ENCODE peak calls at places on chromosome 12, in six cellular contexts. One of them, this sample, is unnamed.

GRCh38 chr12:90826031-90826430 is 128.9 kb downstream of the CCER1 start:
- DNase-seq in KBM-7: no peak
- DNase-seq in A549: no peak
- DNase-seq in myocyte: peak; percentile 65
- DNase-seq in iris pigment epithelial cell: no peak
- DNase-seq in kidney: no peak
- DNase-seq in this sample: no peak

GRCh38 chr12:95701275-95701674 is 89.3 kb downstream of the NTN4 start:
- DNase-seq in KBM-7: no peak
- DNase-seq in iris pigment epithelial cell: peak; percentile 3
- DNase-seq in myocyte: peak; percentile 4
- DNase-seq in kidney: no peak
- DNase-seq in A549: no peak
- DNase-seq in this sample: peak; percentile 37

GRCh38 chr12:64773386-64773785 is 14.2 kb upstream of the GNS start:
- DNase-seq in kidney: no peak
- DNase-seq in KBM-7: no peak
- DNase-seq in myocyte: no peak
- DNase-seq in A549: no peak
- DNase-seq in iris pigment epithelial cell: no peak
- DNase-seq in this sample: no peak

GRCh38 chr12:49548822-49549648 is 10.2 kb downstream of the KCNH3 start:
- DNase-seq in iris pigment epithelial cell: peak; percentile 20
- DNase-seq in kidney: no peak
- DNase-seq in A549: no peak
- DNase-seq in myocyte: no peak
- DNase-seq in KBM-7: no peak
- DNase-seq in this sample: peak; percentile 53

GRCh38 chr12:42969357-42969756 is 379.8 kb upstream of the PRICKLE1 start:
- DNase-seq in iris pigment epithelial cell: no peak
- DNase-seq in myocyte: peak; percentile 72
- DNase-seq in KBM-7: no peak
- DNase-seq in A549: no peak
- DNase-seq in kidney: no peak
- DNase-seq in this sample: no peak

GRCh38 chr12:101563197-101563596 is 31.6 kb upstream of the MYBPC1 start:
- DNase-seq in myocyte: peak; percentile 20
- DNase-seq in A549: no peak
- DNase-seq in KBM-7: no peak
- DNase-seq in kidney: no peak
- DNase-seq in iris pigment epithelial cell: peak; percentile 3
- DNase-seq in this sample: no peak

GRCh38 chr12:52205584-52206308 is 13.9 kb upstream of the KRT80 start:
- DNase-seq in A549: no peak
- DNase-seq in iris pigment epithelial cell: no peak
- DNase-seq in kidney: no peak
- DNase-seq in KBM-7: no peak
- DNase-seq in myocyte: peak; percentile 92
- DNase-seq in this sample: no peak

GRCh38 chr12:54199034-54199433 is 10.2 kb upstream of the SMUG1 start:
- DNase-seq in myocyte: no peak
- DNase-seq in A549: no peak
- DNase-seq in KBM-7: no peak
- DNase-seq in iris pigment epithelial cell: no peak
- DNase-seq in kidney: no peak
- DNase-seq in this sample: no peak

GRCh38 chr12:25040593-25040992 is 91.7 kb upstream of the BCAT1 start:
- DNase-seq in myocyte: no peak
- DNase-seq in kidney: no peak
- DNase-seq in KBM-7: no peak
- DNase-seq in iris pigment epithelial cell: no peak
- DNase-seq in A549: no peak
- DNase-seq in this sample: no peak

GRCh38 chr12:103799504-103800251 is 41.4 kb downstream of the NT5DC3 start:
- DNase-seq in myocyte: peak; percentile 19
- DNase-seq in A549: peak; percentile 28
- DNase-seq in iris pigment epithelial cell: peak; percentile 86
- DNase-seq in kidney: no peak
- DNase-seq in KBM-7: peak; percentile 72
- DNase-seq in this sample: no peak

GRCh38 chr12:89016970-89017778 is 335.1 kb downstream of the DUSP6 start:
- DNase-seq in kidney: peak; percentile 58
- DNase-seq in A549: peak; percentile 24
- DNase-seq in KBM-7: peak; percentile 75
- DNase-seq in iris pigment epithelial cell: peak; percentile 77
- DNase-seq in myocyte: peak; percentile 83
- DNase-seq in this sample: peak; percentile 81

This sample was measured in astrocyte of the hippocampus.